ENCODE peak calls at places on chromosomes 16 and 17, in seven cellular contexts. C, N, X, T, E, G and B are unnamed samples.

GRCh38 chr17:42809250-42809649 is 10.6 kb downstream of the CNTD1 start:
- DNase-seq in N (no peak), T (peak; percentile 62), G (no peak), X (no peak), E (no peak), C (no peak), B (no peak)

GRCh38 chr17:1736348-1737281 is 6.1 kb upstream of the SERPINF2 start:
- DNase-seq in C (no peak), E (no peak), N (no peak), X (no peak), G (peak; percentile 53), T (peak; percentile 17), B (no peak)

GRCh38 chr16:30382398-30383015 is at the start of gene SEPTIN1:
- DNase-seq in G (peak; percentile 83), E (no peak), X (no peak), N (no peak), T (no peak), C (peak; percentile 45), B (no peak)

GRCh38 chr16:30357085-30357714 is 2.1 kb upstream of the CD2BP2 start:
- DNase-seq in E (no peak), X (no peak), C (no peak), G (no peak), T (no peak), N (no peak), B (no peak)

GRCh38 chr17:70054961-70055360 is 20.1 kb upstream of the KCNJ16 start:
- DNase-seq in E (no peak), C (no peak), T (no peak), X (no peak), N (no peak), G (no peak), B (no peak)

GRCh38 chr16:20911361-20911760 is 10.8 kb downstream of the LYRM1 start:
- DNase-seq in X (no peak), C (no peak), N (no peak), T (no peak), G (no peak), E (no peak), B (no peak)

GRCh38 chr17:75268931-75269330 is 2.1 kb downstream of the MIF4GD start:
- DNase-seq in C (no peak), G (no peak), X (no peak), N (no peak), E (no peak), T (no peak), B (no peak)

GRCh38 chr17:51857052-51857593 is 301.4 kb downstream of the CA10 start:
- DNase-seq in C (no peak), X (no peak), T (no peak), G (no peak), E (no peak), N (peak; percentile 49), B (no peak)

GRCh38 chr16:57651344-57652333 is 16.5 kb upstream of the ADGRG3 start:
- DNase-seq in C (no peak), E (no peak), X (no peak), T (no peak), N (no peak), G (no peak), B (no peak)

GRCh38 chr17:30942311-30943079 is 20.8 kb downstream of the ADAP2 start:
- DNase-seq in X (no peak), E (no peak), T (no peak), G (no peak), N (no peak), C (no peak), B (no peak)

GRCh38 chr17:81427446-81428120 is 32.3 kb downstream of the BAHCC1 start:
- DNase-seq in T (no peak), G (no peak), E (no peak), N (peak; percentile 99), C (no peak), X (peak; percentile 90), B (peak; percentile 57)

GRCh38 chr17:44760474-44761308 is 1.9 kb downstream of the ADAM11 start:
- DNase-seq in E (peak; percentile 81), C (no peak), T (no peak), X (no peak), G (no peak), N (no peak), B (no peak)

GRCh38 chr17:44324092-44324570 is 492 bp downstream of the SLC25A39 start:
- DNase-seq in N (no peak), E (no peak), C (no peak), G (no peak), T (no peak), X (no peak), B (no peak)

GRCh38 chr17:21019976-21020575 is 22.7 kb downstream of the USP22 start:
- DNase-seq in G (peak; percentile 26), C (no peak), N (no peak), X (no peak), T (no peak), E (peak; percentile 65), B (peak; percentile 27)

GRCh38 chr17:48747445-48748363 is 19.2 kb upstream of the HOXB13 start:
- DNase-seq in X (no peak), T (no peak), C (no peak), N (no peak), G (no peak), E (no peak), B (no peak)

GRCh38 chr17:29682987-29683386 is 60.3 kb upstream of the CORO6 start:
- DNase-seq in C (no peak), G (no peak), T (no peak), E (no peak), N (no peak), X (no peak), B (no peak)